ENCODE peak calls at places on chromosomes 4 and X, in four cellular contexts. O, V, W and N are unnamed samples.

GRCh38 chrX:96389314-96390048 is 295.2 kb upstream of the DIAPH2 start:
- DNase-seq in W (no peak), O (no peak), V (no peak), N (no peak)

GRCh38 chr4:98994474-98995182 is 893 bp upstream of the METAP1 start:
- DNase-seq in O (peak), W (no peak), V (no peak), N (no peak)

GRCh38 chr4:186300659-186301377 is 34.8 kb downstream of the F11 start:
- DNase-seq in V (no peak), O (no peak), W (no peak), N (no peak)

GRCh38 chrX:1496076-1496475 is 40.9 kb downstream of the P2RY8 start:
- DNase-seq in O (no peak), W (no peak), V (peak), N (no peak)

GRCh38 chr4:52657630-52658501 is 1.2 kb downstream of the USP46 start:
- DNase-seq in V (no peak), O (peak), W (no peak), N (no peak)

GRCh38 chrX:103531002-103531401 is 11.7 kb upstream of the RAB40A start:
- DNase-seq in V (no peak), W (no peak), O (peak), N (no peak)

GRCh38 chr4:163200950-163201349 is 34.3 kb upstream of the NAF1 start:
- DNase-seq in V (no peak), O (no peak), W (no peak), N (no peak)

GRCh38 chrX:135340827-135341226 is 31.5 kb downstream of the ETDC start:
- DNase-seq in O (peak), V (no peak), W (no peak), N (no peak)

GRCh38 chr4:13547563-13548041 is 3.3 kb upstream of the NKX3-2 start:
- DNase-seq in W (peak), O (no peak), V (peak), N (peak)

GRCh38 chrX:38796926-38797325 is 4.3 kb upstream of the MID1IP1 start:
- DNase-seq in V (no peak), O (peak), W (no peak), N (no peak)

GRCh38 chrX:53681661-53682060 is 4.9 kb downstream of the HUWE1 start:
- DNase-seq in O (peak), V (no peak), W (no peak), N (no peak)

GRCh38 chrX:153592966-153593688 is 5.8 kb downstream of the CCNQ start:
- DNase-seq in W (no peak), V (peak), O (no peak), N (no peak)

GRCh38 chr4:111127842-111128241 is 505.0 kb upstream of the PITX2 start:
- DNase-seq in W (no peak), V (no peak), O (no peak), N (no peak)

GRCh38 chrX:114611018-114611619 is 27.2 kb downstream of the HTR2C start:
- DNase-seq in V (no peak), W (no peak), O (peak), N (peak)

GRCh38 chr4:147924604-147925412 is 192.9 kb downstream of the ARHGAP10 start:
- DNase-seq in V (no peak), W (no peak), O (peak), N (peak)

GRCh38 chr4:54723220-54723619 is 65.5 kb downstream of the KIT start:
- DNase-seq in W (no peak), O (no peak), V (no peak), N (no peak)

GRCh38 chrX:136162827-136163427 is 15.6 kb downstream of the FHL1 start:
- DNase-seq in W (no peak), O (peak), V (no peak), N (peak)

GRCh38 chrX:10769165-10769564 is 148.8 kb upstream of the MID1 start:
- DNase-seq in W (no peak), O (peak), V (no peak), N (no peak)

GRCh38 chrX:40938418-40938817 is 146.8 kb upstream of the USP9X start:
- DNase-seq in V (no peak), W (no peak), O (peak), N (no peak)

GRCh38 chr4:105966046-105966445 is 70.8 kb downstream of the NPNT start:
- DNase-seq in W (no peak), O (peak), V (no peak), N (no peak)

GRCh38 chr4:164706675-164707074 is 47.3 kb upstream of the SMIM31 start:
- DNase-seq in W (no peak), V (no peak), O (no peak), N (no peak)

GRCh38 chrX:78315745-78316144 is 11.7 kb downstream of the CYSLTR1 start:
- DNase-seq in V (peak), W (no peak), O (no peak), N (no peak)

GRCh38 chr4:89283226-89283974 is 24.2 kb downstream of the GPRIN3 start:
- DNase-seq in V (no peak), W (peak), O (peak), N (no peak)

GRCh38 chr4:185108669-185109068 is 34.4 kb upstream of the SLC25A4 start:
- DNase-seq in W (no peak), O (no peak), V (no peak), N (no peak)

GRCh38 chrX:72021975-72022374 is 109.7 kb downstream of the RTL5 start:
- DNase-seq in W (no peak), V (no peak), O (peak), N (peak)

GRCh38 chrX:151513472-151513871 is 50.0 kb upstream of the PASD1 start:
- DNase-seq in O (no peak), V (no peak), W (no peak), N (peak)

GRCh38 chrX:12690646-12691045 is 100.6 kb upstream of the PRPS2 start:
- DNase-seq in O (no peak), V (no peak), W (no peak), N (no peak)

GRCh38 chr4:7169134-7169533 is 23.2 kb upstream of the SORCS2 start:
- DNase-seq in O (no peak), W (no peak), V (peak), N (no peak)

GRCh38 chr4:112858751-112859150 is 190.7 kb upstream of the ANK2 start:
- DNase-seq in W (no peak), V (no peak), O (no peak), N (no peak)

GRCh38 chr4:54065282-54066087 is 1.1 kb upstream of the CHIC2 start:
- DNase-seq in W (no peak), V (no peak), O (peak), N (no peak)

GRCh38 chr4:105765690-105766407 is 57.3 kb downstream of the GSTCD start:
- DNase-seq in V (no peak), O (peak), W (no peak), N (no peak)

GRCh38 chrX:40173662-40174593 is 76.2 kb upstream of the BCOR start:
- DNase-seq in V (peak), W (peak), O (peak), N (peak)

GRCh38 chrX:118047446-118048186 is 69.0 kb downstream of the KLHL13 start:
- DNase-seq in V (no peak), O (no peak), W (no peak), N (no peak)

GRCh38 chrX:107677501-107677901 is 49.2 kb downstream of the PRPS1 start:
- DNase-seq in W (no peak), V (no peak), O (peak), N (no peak)

GRCh38 chr4:5276475-5277045 is 225.3 kb downstream of the STK32B start:
- DNase-seq in O (peak), W (no peak), V (no peak), N (no peak)

GRCh38 chr4:98617358-98618047 is 40.9 kb downstream of the TSPAN5 start:
- DNase-seq in W (no peak), V (no peak), O (no peak), N (no peak)

GRCh38 chrX:47581731-47582647 is at the start of gene TIMP1:
- DNase-seq in W (peak), V (peak), O (peak), N (no peak)

GRCh38 chrX:47584714-47585113 is 2.5 kb downstream of the TIMP1 start:
- DNase-seq in W (no peak), O (no peak), V (no peak), N (no peak)

GRCh38 chrX:47586043-47586787 is 4.0 kb downstream of the TIMP1 start:
- DNase-seq in V (no peak), W (no peak), O (no peak), N (no peak)

GRCh38 chrX:47585273-47585672 is 3.0 kb downstream of the TIMP1 start:
- DNase-seq in W (no peak), O (no peak), V (no peak), N (no peak)

GRCh38 chrX:47583240-47583861 is 1.1 kb downstream of the TIMP1 start:
- DNase-seq in W (no peak), O (no peak), V (no peak), N (no peak)
- H3K4me3 ChIP-seq in W (no peak), O (peak), V (no peak), N (no peak)

GRCh38 chr4:109435635-109436034 is 2.0 kb downstream of the SEC24B start:
- DNase-seq in O (peak), V (no peak), W (no peak), N (no peak)
- H3K4me3 ChIP-seq in O (peak), V (no peak), W (no peak), N (no peak)

DNA sequence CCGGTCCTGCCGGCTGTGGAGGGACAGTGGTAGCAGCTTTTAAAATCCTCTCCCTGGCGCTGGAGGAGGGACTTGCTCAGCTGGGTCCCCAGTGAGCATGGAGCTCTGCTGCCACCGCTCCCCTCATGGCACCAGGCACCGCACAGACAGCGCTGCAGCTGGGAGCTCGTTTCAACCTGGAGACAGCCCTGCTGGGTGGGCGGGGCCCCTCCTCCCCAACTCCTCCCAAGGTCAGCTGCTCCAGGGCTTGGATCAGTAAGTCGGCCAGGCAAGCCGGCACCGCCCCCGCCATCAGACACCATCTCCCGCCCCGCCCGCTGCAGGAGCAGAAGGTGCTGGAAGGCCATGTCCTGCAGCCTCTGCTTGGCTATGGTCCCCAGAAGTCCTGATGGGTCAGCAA is 16.4 kb downstream of the ZFYVE28 start:
- DNase-seq in O (peak), V (no peak), W (no peak), N (peak)
- H3K4me3 ChIP-seq in O (peak), V (peak), W (peak), N (peak)

DNA sequence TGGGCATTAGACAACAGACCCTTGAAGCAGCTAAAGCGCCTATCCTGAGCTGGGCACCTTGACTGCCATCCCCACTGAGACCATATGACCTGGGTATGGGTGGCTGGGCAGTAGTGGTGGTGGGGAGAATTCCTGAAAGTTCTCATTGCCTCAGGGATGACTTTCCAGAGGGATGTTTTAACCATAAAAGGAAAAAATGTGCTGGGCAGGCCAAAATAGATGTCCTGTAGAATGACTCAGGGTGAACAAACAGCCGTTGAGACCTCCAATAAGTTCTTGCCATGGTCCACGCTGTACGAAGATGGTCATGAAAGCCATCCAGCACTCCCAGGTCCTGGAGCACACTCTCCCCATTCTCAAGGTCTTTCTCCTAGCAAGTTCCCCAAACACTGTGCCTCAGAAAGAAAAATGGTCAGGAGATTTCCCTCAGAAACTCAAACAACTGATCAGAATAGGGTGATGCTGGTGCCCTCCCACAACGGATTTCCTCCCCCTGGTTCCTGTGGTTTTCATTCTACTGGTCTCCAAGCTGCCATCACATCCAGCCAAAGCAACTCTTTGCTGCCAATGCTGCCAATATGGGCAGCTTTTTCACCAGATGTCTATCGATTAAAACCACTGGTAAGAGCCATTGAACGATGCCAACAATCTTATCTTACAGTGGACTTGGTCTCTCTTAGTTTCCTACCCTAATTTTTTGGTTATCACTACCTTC is 11.2 kb downstream of the CDKN2AIP start:
- DNase-seq in V (no peak), W (no peak), O (no peak), N (no peak)
- H3K4me3 ChIP-seq in V (no peak), W (peak), O (no peak), N (no peak)

GRCh38 chr4:126915999-126916625 is 716.6 kb upstream of the INTU start:
- DNase-seq in W (no peak), V (no peak), O (peak), N (no peak)
- H3K4me3 ChIP-seq in W (no peak), V (no peak), O (peak), N (no peak)

DNA sequence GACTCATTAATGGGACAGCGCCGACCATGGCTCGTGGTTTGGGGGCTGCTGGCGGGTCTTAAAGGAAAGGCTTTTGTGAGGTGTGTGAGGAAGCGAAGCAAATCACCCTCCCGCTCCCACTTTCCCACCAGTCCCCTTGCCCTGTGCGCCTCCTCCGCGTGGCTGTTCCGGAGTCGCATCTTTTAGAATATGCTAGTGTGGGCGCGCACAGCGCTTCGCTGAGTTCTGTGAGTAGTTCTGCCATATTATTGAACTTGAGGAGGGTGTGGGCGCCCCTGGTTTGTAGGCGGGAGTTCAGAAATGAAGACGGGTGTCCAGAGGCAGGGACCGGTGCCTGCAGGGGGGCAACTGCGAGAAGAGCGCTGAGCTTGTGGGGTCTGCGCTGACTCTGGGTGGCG is 49.1 kb downstream of the ZNF141 start:
- DNase-seq in O (no peak), V (no peak), W (no peak), N (no peak)
- H3K4me3 ChIP-seq in O (no peak), V (no peak), W (peak), N (no peak)

GRCh38 chr4:61199869-61200194 is 294 bp upstream of the ADGRL3 start:
- DNase-seq in O (no peak), W (no peak), V (no peak), N (no peak)
- H3K4me3 ChIP-seq in O (no peak), W (no peak), V (peak), N (peak)

DNA sequence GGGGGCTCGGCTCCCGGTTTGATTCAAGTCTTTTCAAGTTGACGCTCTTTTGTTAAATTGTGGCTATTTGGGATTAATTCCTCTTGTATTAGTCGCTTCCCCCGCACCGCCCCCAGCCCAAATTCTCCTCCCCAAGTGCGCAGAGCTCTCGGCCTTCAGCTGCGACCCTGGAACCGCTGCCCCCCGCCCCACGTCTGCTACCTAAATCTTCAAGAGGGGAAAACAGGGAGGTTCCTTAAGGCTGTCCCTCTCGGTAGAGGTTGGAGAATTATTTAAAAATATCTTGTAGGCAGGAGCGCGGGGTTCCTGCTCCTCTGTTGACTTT is 852 bp upstream of the RPS6KA3 start:
- DNase-seq in O (peak), V (no peak), W (no peak), N (no peak)
- H3K4me3 ChIP-seq in O (peak), V (peak), W (peak), N (peak)

DNA sequence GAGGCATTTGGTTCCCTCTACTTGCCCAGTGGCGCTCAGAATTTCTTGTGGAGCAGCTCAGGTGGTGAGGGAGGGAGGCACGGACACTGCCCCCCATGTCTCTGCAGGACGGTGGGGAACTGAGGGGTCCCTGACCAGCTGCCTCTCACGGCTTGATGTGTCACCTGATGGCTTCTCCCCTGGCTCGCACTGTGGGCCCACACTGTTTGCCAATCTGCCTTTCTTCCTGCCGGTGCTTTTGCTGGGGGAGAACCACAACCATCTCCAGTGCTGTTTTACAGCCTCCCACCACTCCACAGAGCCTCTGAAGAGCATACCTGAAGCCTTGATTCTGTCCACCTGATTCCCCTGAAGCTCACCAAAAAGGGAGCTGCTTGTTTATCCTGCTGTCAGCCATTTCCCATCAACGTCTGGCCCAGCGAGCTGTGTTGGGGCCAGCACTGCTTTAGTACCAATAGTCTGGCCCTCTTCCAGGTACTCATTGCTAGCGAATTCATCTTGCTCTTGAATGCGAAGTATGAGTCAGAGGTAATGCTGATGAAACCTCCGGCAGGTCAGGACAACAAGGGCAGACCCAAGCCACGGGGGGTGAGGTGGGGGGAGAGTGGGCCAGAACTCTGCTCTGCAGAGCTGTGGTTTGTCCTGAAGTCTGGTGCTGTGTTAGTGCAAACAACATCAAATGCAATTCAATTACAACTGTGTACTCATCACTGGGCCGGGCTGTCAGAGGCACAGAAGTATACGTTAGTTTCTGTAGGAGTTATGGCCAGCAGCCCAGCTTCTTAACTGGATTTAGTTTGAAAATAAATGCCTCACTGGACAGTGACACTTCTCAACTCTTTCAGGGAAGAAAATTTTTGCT is 208.3 kb upstream of the JADE1 start:
- DNase-seq in V (no peak), O (peak), W (no peak), N (no peak)
- H3K4me3 ChIP-seq in V (no peak), O (no peak), W (no peak), N (no peak)

GRCh38 chr4:145176641-145177432 is 3.6 kb downstream of the OTUD4 start:
- DNase-seq in W (no peak), V (no peak), O (peak), N (no peak)

GRCh38 chr4:145168578-145169187 is 11.7 kb downstream of the OTUD4 start:
- DNase-seq in V (no peak), W (no peak), O (no peak), N (no peak)

GRCh38 chr4:145170209-145170608 is 10.2 kb downstream of the OTUD4 start:
- DNase-seq in V (no peak), W (no peak), O (no peak), N (no peak)

GRCh38 chr4:145167884-145168283 is 12.5 kb downstream of the OTUD4 start:
- DNase-seq in O (no peak), V (no peak), W (no peak), N (no peak)

DNA sequence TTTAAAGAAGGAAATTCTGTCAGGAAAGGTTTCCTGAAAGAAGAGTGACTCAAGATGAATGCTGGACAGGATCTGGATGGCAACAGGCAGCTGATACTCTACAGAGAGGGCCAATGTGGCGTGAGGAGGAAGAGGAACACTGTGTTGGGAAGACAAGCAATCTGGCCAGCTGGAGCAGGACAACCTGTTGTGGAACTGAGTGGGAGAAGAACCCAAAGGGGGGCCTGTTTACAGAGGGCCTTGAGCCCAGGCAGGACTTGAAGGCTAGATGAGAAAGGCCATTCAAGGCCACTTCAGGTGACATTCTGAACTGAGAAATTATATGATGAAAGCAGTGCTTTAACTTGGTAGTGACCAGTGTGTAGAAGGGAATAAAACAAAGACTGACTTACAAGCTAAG is 8.5 kb downstream of the OTUD4 start:
- DNase-seq in O (no peak), V (no peak), W (no peak), N (no peak)
- H3K4me3 ChIP-seq in O (no peak), V (no peak), W (no peak), N (no peak)